ENCODE peak calls at places on chromosome 1, in six cellular contexts. T is K562, E is HepG2, S is GM12878, J is H1, F is GM12891. B is an unnamed sample.

GRCh38 chr1:69497847-69498246 is 69.9 kb upstream of the LRRC7 start:
- DNase-seq in F (no peak), S (no peak), T (no peak), E (no peak), J (no peak), B (no peak)

GRCh38 chr1:231674575-231674974 is 48.0 kb downstream of the DISC1 start:
- DNase-seq in F (no peak), T (no peak), J (no peak), E (peak), S (no peak), B (no peak)

GRCh38 chr1:225772323-225772768 is 5.3 kb upstream of the SRP9 start:
- DNase-seq in T (peak), S (no peak), J (peak), F (no peak), E (peak), B (peak)

GRCh38 chr1:22290611-22291010 is 147.7 kb upstream of the WNT4 start:
- DNase-seq in E (no peak), J (no peak), S (no peak), T (no peak), F (no peak), B (no peak)

GRCh38 chr1:204924013-204924759 is 53.5 kb downstream of the NFASC start:
- DNase-seq in T (no peak), J (peak), F (no peak), E (peak), S (no peak), B (no peak)

GRCh38 chr1:161440312-161440894 is 64.9 kb upstream of the FCGR2A start:
- DNase-seq in E (peak), S (peak), J (peak), F (peak), T (peak), B (peak)

GRCh38 chr1:181324797-181325616 is 158.3 kb upstream of the CACNA1E start:
- DNase-seq in T (no peak), S (no peak), J (no peak), F (no peak), E (no peak), B (no peak)

GRCh38 chr1:93979718-93980319 is 70.6 kb upstream of the GCLM start:
- DNase-seq in T (no peak), J (no peak), S (no peak), E (peak), F (no peak), B (no peak)

GRCh38 chr1:36297062-36297461 is 9.1 kb upstream of the SH3D21 start:
- DNase-seq in S (no peak), T (no peak), E (peak), J (no peak), F (no peak), B (no peak)

GRCh38 chr1:88549536-88549935 is 134.5 kb upstream of the PKN2 start:
- DNase-seq in S (no peak), J (no peak), F (no peak), E (no peak), T (no peak), B (no peak)

GRCh38 chr1:178768423-178768822 is 43.4 kb downstream of the RALGPS2 start:
- DNase-seq in J (no peak), F (peak), T (peak), E (peak), S (no peak), B (peak)

GRCh38 chr1:33424610-33425009 is 6.3 kb downstream of the PHC2 start:
- DNase-seq in S (no peak), T (no peak), F (no peak), E (no peak), J (no peak), B (no peak)

GRCh38 chr1:205259361-205259832 is 31.7 kb downstream of the TMCC2 start:
- DNase-seq in E (no peak), F (no peak), T (no peak), S (no peak), J (no peak), B (no peak)

GRCh38 chr1:193434319-193434718 is 247.9 kb upstream of the B3GALT2 start:
- DNase-seq in E (no peak), T (no peak), J (no peak), S (no peak), F (no peak), B (no peak)

GRCh38 chr1:226711976-226712778 is 26.9 kb downstream of the ITPKB start:
- DNase-seq in J (no peak), E (no peak), F (no peak), T (no peak), S (no peak), B (peak)

GRCh38 chr1:109089242-109090015 is 1.1 kb upstream of the TMEM167B start:
- DNase-seq in S (no peak), E (peak), T (peak), F (no peak), J (no peak), B (no peak)

GRCh38 chr1:145858238-145858936 is 494 bp downstream of the PIAS3 start:
- DNase-seq in J (peak), T (peak), F (peak), E (no peak), S (no peak), B (peak)

GRCh38 chr1:42523171-42523570 is 60.1 kb downstream of the CCDC30 start:
- DNase-seq in S (no peak), J (no peak), E (no peak), T (no peak), F (no peak), B (no peak)

GRCh38 chr1:232940262-232940661 is 10.1 kb upstream of the NTPCR start:
- DNase-seq in E (no peak), F (no peak), T (no peak), J (no peak), S (no peak), B (no peak)

GRCh38 chr1:23452011-23452411 is 27.5 kb upstream of the TCEA3 start:
- DNase-seq in E (no peak), S (no peak), F (no peak), T (no peak), J (no peak), B (no peak)

GRCh38 chr1:84721152-84721551 is 30.9 kb upstream of the SSX2IP start:
- DNase-seq in J (no peak), S (no peak), T (peak), E (peak), F (no peak), B (no peak)

DNA sequence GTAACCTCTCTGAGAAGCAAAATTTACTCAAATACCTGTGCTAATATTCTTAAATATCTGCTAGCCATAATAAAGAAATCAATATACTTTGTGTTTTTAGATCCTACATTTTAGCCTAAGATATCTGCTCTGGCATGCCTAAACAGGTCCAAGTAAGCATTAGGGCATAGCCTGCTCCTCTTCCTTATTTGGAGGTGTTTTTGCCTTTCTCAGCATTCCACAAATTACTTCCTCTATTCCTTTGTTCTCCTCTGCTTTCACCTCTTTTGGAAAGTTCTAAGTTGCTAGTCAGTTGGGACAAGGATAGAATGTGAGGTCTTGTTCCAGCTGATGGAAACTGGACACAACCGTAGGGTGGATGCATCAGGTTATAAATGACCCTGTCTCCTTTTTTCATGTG is 7.2 kb upstream of the OR10X1 start:
- DNase-seq in T (no peak), F (no peak), E (no peak), S (no peak), J (no peak), B (no peak)
- TF ChIP-seq TAF1 in T (no peak), F (no peak), E (no peak), S (no peak), J (no peak), B (no peak)

DNA sequence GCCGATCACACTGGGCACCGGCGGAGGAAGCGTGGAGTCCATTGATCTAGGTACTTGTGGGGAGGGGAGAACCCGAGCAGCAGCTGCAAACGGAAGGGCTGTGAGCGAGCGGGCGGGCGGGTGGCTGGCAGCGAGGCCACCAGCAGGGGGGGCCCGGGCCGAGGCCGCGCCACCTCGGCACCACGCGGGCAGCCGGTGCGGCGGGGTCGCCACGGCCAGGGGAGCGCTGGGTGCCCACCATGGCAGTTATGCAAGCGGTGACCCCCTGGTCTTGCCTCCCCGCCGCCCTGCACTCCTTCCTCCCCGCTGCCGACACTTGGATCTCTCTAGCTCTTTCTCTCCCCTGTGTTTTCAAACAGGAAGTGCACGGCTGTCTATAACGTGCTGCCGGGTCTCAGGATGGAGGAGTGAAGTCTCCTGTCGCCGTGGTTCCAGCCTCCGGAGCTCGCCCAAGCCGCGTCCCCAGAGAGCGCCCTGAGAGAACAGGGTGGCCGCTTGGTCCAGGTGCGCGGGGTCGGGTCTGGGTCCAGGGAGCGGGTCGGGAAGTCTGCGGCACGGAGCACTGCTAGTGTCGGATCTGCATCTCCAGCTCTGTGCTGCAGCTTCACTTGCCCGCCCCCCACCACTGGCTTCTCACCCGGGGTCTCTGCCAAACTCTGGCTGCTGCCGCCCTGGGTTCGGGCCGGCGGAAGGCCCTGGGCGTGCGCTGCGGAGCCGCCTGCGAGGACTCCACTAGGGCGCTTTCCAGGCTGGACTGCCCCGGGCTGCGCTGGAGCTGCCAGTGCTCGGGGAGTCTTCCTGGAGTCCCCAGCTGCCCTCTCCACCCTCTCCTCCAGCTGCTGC is 22.7 kb downstream of the LRRC8D start:
- DNase-seq in T (no peak), E (no peak), F (peak), S (no peak), J (no peak), B (peak)
- TF ChIP-seq POLR2A in T (no peak), E (no peak), F (peak), S (peak), J (no peak), B (peak)

GRCh38 chr1:96253281-96254035 is 468.1 kb upstream of the PTBP2 start:
- DNase-seq in E (no peak), T (no peak), F (no peak), S (no peak), J (no peak), B (no peak)
- TF ChIP-seq POLR2AphosphoS5 in E (no peak), T (no peak), F (no peak), S (no peak), J (no peak), B (no peak)

DNA sequence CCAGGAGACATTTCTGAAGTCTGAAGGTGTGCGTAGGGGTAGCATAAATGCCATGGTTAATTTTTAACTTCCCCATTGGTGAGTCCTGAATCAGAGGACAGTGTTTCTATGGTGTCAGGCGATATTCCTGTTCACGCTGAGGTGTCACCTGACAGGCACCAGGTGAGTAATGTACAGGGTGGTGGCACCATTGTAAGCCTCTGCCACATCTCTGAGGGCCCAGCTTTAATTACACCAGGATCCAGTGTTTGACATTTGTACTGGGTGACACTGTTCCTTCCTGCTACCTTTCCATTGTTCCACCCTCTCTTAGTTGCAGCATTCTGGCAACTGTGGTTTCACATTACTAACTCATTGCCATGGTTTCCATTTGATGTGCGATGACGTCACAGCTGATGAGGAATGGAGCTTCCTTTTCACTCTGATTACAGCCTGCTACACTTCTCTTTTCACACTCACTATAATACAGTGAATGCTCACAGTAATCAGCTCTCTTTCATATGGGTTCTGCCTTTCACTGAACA is 40.6 kb upstream of the MARK1 start:
- DNase-seq in E (no peak), J (no peak), F (no peak), S (no peak), T (no peak), B (no peak)
- TF ChIP-seq TAF1 in E (no peak), J (no peak), F (no peak), S (no peak), T (no peak), B (no peak)

B was measured in GM12892.